ENCODE peak calls at places on chromosomes 16 and 17, in six cellular contexts. A is GM10248, Z is fibroblast of gingiva, Y is thoracic aorta, X is cardiac fibroblast, G is germinal center. F is an unnamed sample.

GRCh38 chr17:72527819-72528218 is 407.0 kb downstream of the SOX9 start:
- DNase-seq in A (no peak), Z (no peak), Y (no peak), X (no peak), G (no peak), F (no peak)

GRCh38 chr16:66741971-66742396 is 9.4 kb downstream of the DYNC1LI2 start:
- DNase-seq in A (no peak), Z (no peak), Y (no peak), X (peak; percentile 64), G (no peak), F (no peak)

GRCh38 chr17:1058423-1059130 is 61.6 kb downstream of the TIMM22 start:
- DNase-seq in A (peak; percentile 42), Z (no peak), Y (no peak), X (peak; percentile 40), G (peak; percentile 30), F (peak; percentile 35)

GRCh38 chr17:66985338-66985737 is 20.8 kb downstream of the CACNG4 start:
- DNase-seq in A (peak; percentile 57), Z (no peak), Y (no peak), X (no peak), G (no peak), F (no peak)

GRCh38 chr16:4733747-4734062 is 366 bp downstream of the ANKS3 start:
- DNase-seq in A (no peak), Z (no peak), Y (no peak), X (no peak), G (no peak), F (no peak)

GRCh38 chr16:67268136-67268579 is 11.2 kb upstream of the PLEKHG4 start:
- DNase-seq in A (no peak), Z (peak; percentile 88), Y (no peak), X (peak; percentile 97), G (no peak), F (no peak)

GRCh38 chr16:58448890-58449289 is 51.1 kb upstream of the NDRG4 start:
- DNase-seq in A (no peak), Z (no peak), Y (no peak), X (no peak), G (no peak), F (no peak)

GRCh38 chr16:64445649-64446048 is 676.2 kb downstream of the CDH11 start:
- DNase-seq in A (no peak), Z (no peak), Y (no peak), X (no peak), G (no peak), F (no peak)

GRCh38 chr17:63775420-63775819 is 1.4 kb downstream of the DDX42 start:
- DNase-seq in A (no peak), Z (no peak), Y (no peak), X (peak; percentile 7), G (no peak), F (no peak)

GRCh38 chr16:11796227-11797165 is 562 bp downstream of the ZC3H7A start:
- DNase-seq in A (peak; percentile 34), Z (peak; percentile 53), Y (no peak), X (peak; percentile 65), G (no peak), F (no peak)

GRCh38 chr16:67548265-67549126 is 13.8 kb upstream of the CTCF start:
- DNase-seq in A (peak; percentile 71), Z (no peak), Y (no peak), X (no peak), G (peak; percentile 81), F (no peak)

GRCh38 chr16:11045846-11046245 is 101.5 kb downstream of the CLEC16A start:
- DNase-seq in A (no peak), Z (no peak), Y (no peak), X (peak; percentile 17), G (no peak), F (no peak)

GRCh38 chr16:29710227-29711219 is 31.5 kb downstream of the QPRT start:
- DNase-seq in A (peak; percentile 67), Z (peak; percentile 52), Y (no peak), X (peak; percentile 76), G (peak; percentile 70), F (no peak)

F was measured in NK-92 treated with Interleukin-12 subunit alpha and Interleukin-12 subunit beta, amount 100 ng/mL, for 24 hours.